ENCODE peak calls at places on chromosomes 13 and 19, in ten cellular contexts. J is fibroblast of pulmonary artery; X is body of pancreas; Y is CD8-positive, alpha-beta memory T cell; Q is foreskin fibroblast; D is putamen; U is anterior cingulate cortex; C is hypothalamus; P is EL; R is germinal center. N is an unnamed sample.
A peak's percentile ranks its signal among the peaks of the same experiment; 100 is the strongest.

GRCh38 chr19:27679905-27680304 is 1533.0 kb downstream of the UQCRFS1 start:
- DNase-seq in J (no peak), X (no peak), Y (no peak), Q (no peak), D (no peak), U (no peak), C (no peak), P (no peak), R (no peak), N (no peak)

GRCh38 chr19:13160557-13160956 is 10.3 kb downstream of the IER2 start:
- DNase-seq in J (no peak), X (peak; percentile 36), Y (no peak), Q (peak; percentile 76), D (no peak), U (no peak), C (no peak), P (peak; percentile 63), R (no peak), N (no peak)

GRCh38 chr13:99086869-99087129 is 108.9 kb upstream of the DOCK9 start:
- DNase-seq in J (peak; percentile 11), X (peak; percentile 35), Y (peak; percentile 43), Q (peak; percentile 17), D (no peak), U (no peak), C (no peak), P (peak; percentile 45), R (no peak), N (peak; percentile 35)

GRCh38 chr13:23357349-23357748 is 76.2 kb downstream of the SACS start:
- DNase-seq in J (no peak), X (no peak), Y (no peak), Q (no peak), D (no peak), U (no peak), C (no peak), P (no peak), R (no peak), N (no peak)

GRCh38 chr19:10095948-10096614 is 6.4 kb downstream of the ANGPTL6 start:
- DNase-seq in J (peak; percentile 91), X (peak; percentile 87), Y (peak; percentile 92), Q (peak; percentile 92), D (peak; percentile 91), U (peak; percentile 98), C (peak; percentile 90), P (peak; percentile 91), R (peak; percentile 99), N (peak; percentile 97)

GRCh38 chr19:54415208-54415900 is at the start of gene TTYH1:
- DNase-seq in J (no peak), X (no peak), Y (peak; percentile 21), Q (no peak), D (no peak), U (peak; percentile 64), C (peak; percentile 82), P (no peak), R (peak; percentile 84), N (no peak)

GRCh38 chr13:106153876-106154275 is 381.6 kb downstream of the EFNB2 start:
- DNase-seq in J (no peak), X (no peak), Y (no peak), Q (no peak), D (no peak), U (no peak), C (no peak), P (no peak), R (no peak), N (no peak)

GRCh38 chr19:14577264-14577663 is 5.4 kb upstream of the NDUFB7 start:
- DNase-seq in J (no peak), X (no peak), Y (no peak), Q (no peak), D (no peak), U (no peak), C (no peak), P (no peak), R (no peak), N (no peak)

GRCh38 chr19:35449347-35450043 is 1.4 kb downstream of the FFAR2 start:
- DNase-seq in J (no peak), X (no peak), Y (no peak), Q (no peak), D (no peak), U (no peak), C (no peak), P (no peak), R (no peak), N (no peak)

GRCh38 chr19:51158474-51159129 is 16.5 kb downstream of the SIGLEC7 start:
- DNase-seq in J (peak; percentile 42), X (peak; percentile 34), Y (peak; percentile 52), Q (peak; percentile 3), D (no peak), U (peak; percentile 14), C (peak; percentile 49), P (peak; percentile 42), R (peak; percentile 42), N (peak; percentile 48)

GRCh38 chr13:59398127-59398526 is 765.6 kb downstream of the DIAPH3 start:
- DNase-seq in J (peak; percentile 33), X (no peak), Y (no peak), Q (no peak), D (no peak), U (no peak), C (no peak), P (no peak), R (no peak), N (peak; percentile 25)

GRCh38 chr19:19111138-19111835 is 27.0 kb downstream of the TMEM161A start:
- DNase-seq in J (no peak), X (no peak), Y (no peak), Q (no peak), D (no peak), U (no peak), C (no peak), P (no peak), R (no peak), N (no peak)

GRCh38 chr19:35739275-35740107 is 2.8 kb downstream of the IGFLR1 start:
- DNase-seq in J (no peak), X (no peak), Y (no peak), Q (no peak), D (no peak), U (no peak), C (no peak), P (no peak), R (no peak), N (peak; percentile 32)

GRCh38 chr19:54459282-54460229 is 4.0 kb downstream of the LENG9 start:
- DNase-seq in J (no peak), X (peak; percentile 83), Y (no peak), Q (no peak), D (no peak), U (no peak), C (no peak), P (no peak), R (no peak), N (peak; percentile 36)

GRCh38 chr13:39765801-39766463 is 110.5 kb downstream of the COG6 start:
- DNase-seq in J (no peak), X (peak; percentile 44), Y (no peak), Q (no peak), D (peak; percentile 72), U (peak; percentile 51), C (peak; percentile 53), P (peak; percentile 33), R (no peak), N (peak; percentile 68)

GRCh38 chr19:38666662-38667448 is 19.4 kb downstream of the ACTN4 start:
- DNase-seq in J (peak; percentile 85), X (peak; percentile 87), Y (peak; percentile 42), Q (peak; percentile 68), D (no peak), U (peak; percentile 23), C (peak; percentile 10), P (peak; percentile 92), R (peak; percentile 60), N (peak; percentile 68)

GRCh38 chr19:38089440-38089839 is 134.6 kb downstream of the DPF1 start:
- DNase-seq in J (no peak), X (no peak), Y (no peak), Q (no peak), D (no peak), U (no peak), C (no peak), P (no peak), R (no peak), N (no peak)

GRCh38 chr19:33811736-33812387 is 15.2 kb downstream of the KCTD15 start:
- DNase-seq in J (no peak), X (no peak), Y (no peak), Q (no peak), D (no peak), U (no peak), C (no peak), P (peak; percentile 9), R (no peak), N (no peak)

GRCh38 chr13:91207261-91207660 is 140.2 kb upstream of the MIR17HG start:
- DNase-seq in J (no peak), X (no peak), Y (no peak), Q (no peak), D (no peak), U (no peak), C (no peak), P (no peak), R (no peak), N (no peak)

GRCh38 chr19:1211494-1212234 is 6.1 kb downstream of the STK11 start:
- DNase-seq in J (no peak), X (peak; percentile 93), Y (no peak), Q (no peak), D (no peak), U (no peak), C (no peak), P (no peak), R (no peak), N (peak; percentile 74)

GRCh38 chr13:39370554-39370953 is 232.4 kb downstream of the LHFPL6 start:
- DNase-seq in J (no peak), X (no peak), Y (no peak), Q (peak; percentile 82), D (no peak), U (no peak), C (no peak), P (no peak), R (no peak), N (peak; percentile 54)

GRCh38 chr13:87130401-87130800 is 540.8 kb upstream of the SLITRK5 start:
- DNase-seq in J (no peak), X (no peak), Y (no peak), Q (no peak), D (no peak), U (no peak), C (no peak), P (no peak), R (no peak), N (no peak)

GRCh38 chr19:39327990-39328705 is 7.5 kb upstream of the LRFN1 start:
- DNase-seq in J (peak; percentile 75), X (peak; percentile 89), Y (peak; percentile 64), Q (peak; percentile 48), D (peak; percentile 74), U (peak; percentile 84), C (peak; percentile 92), P (peak; percentile 63), R (peak; percentile 72), N (peak; percentile 82)

GRCh38 chr13:113977976-113978375 is 4.1 kb upstream of the C13orf46 start:
- DNase-seq in J (no peak), X (no peak), Y (no peak), Q (no peak), D (no peak), U (no peak), C (no peak), P (no peak), R (no peak), N (peak; percentile 39)

GRCh38 chr13:28704919-28705318 is 13.9 kb downstream of the SLC46A3 start:
- DNase-seq in J (no peak), X (no peak), Y (no peak), Q (no peak), D (no peak), U (no peak), C (no peak), P (no peak), R (no peak), N (no peak)

GRCh38 chr13:33228645-33229445 is 56.7 kb downstream of the STARD13 start:
- DNase-seq in J (peak; percentile 72), X (no peak), Y (peak; percentile 20), Q (peak; percentile 77), D (peak; percentile 58), U (no peak), C (no peak), P (peak; percentile 88), R (peak; percentile 37), N (no peak)

GRCh38 chr13:110815471-110816204 is 99.2 kb downstream of the ANKRD10 start:
- DNase-seq in J (no peak), X (no peak), Y (no peak), Q (no peak), D (no peak), U (no peak), C (no peak), P (no peak), R (no peak), N (no peak)

GRCh38 chr19:39171479-39172465 is 25.0 kb upstream of the NCCRP1 start:
- DNase-seq in J (no peak), X (no peak), Y (no peak), Q (peak; percentile 32), D (no peak), U (no peak), C (no peak), P (no peak), R (no peak), N (peak; percentile 46)

N was measured in right cardiac atrium.